ENCODE peak calls at places on chromosomes 6 and 20, in six cellular contexts. W is A549, R is neural progenitor cell, O is pancreas, F is mesendoderm, I is body of pancreas. L is an unnamed sample.

GRCh38 chr6:34036357-34037069 is 109.4 kb downstream of the GRM4 start:
- DNase-seq in R (no peak), O (no peak), W (no peak), F (no peak), I (no peak), L (no peak)

GRCh38 chr6:87522686-87523085 is 49.9 kb downstream of the SLC35A1 start:
- DNase-seq in O (no peak), R (no peak), W (no peak), F (no peak), I (no peak), L (no peak)

GRCh38 chr6:2209226-2209809 is 36.1 kb downstream of the GMDS start:
- DNase-seq in O (peak), F (peak), W (no peak), I (peak), R (peak), L (peak)

GRCh38 chr20:17849901-17850673 is 118.5 kb downstream of the SNX5 start:
- DNase-seq in F (no peak), O (no peak), R (no peak), I (peak), W (peak), L (peak)

GRCh38 chr6:5513393-5513792 is 252.1 kb downstream of the FARS2 start:
- DNase-seq in W (no peak), O (no peak), F (no peak), R (no peak), I (no peak), L (no peak)

GRCh38 chr20:3420211-3420707 is 12.8 kb upstream of the DNAAF9 start:
- DNase-seq in I (peak), F (no peak), O (peak), W (no peak), R (no peak), L (peak)

GRCh38 chr6:51001399-51001798 is 182.7 kb downstream of the TFAP2B start:
- DNase-seq in O (no peak), W (no peak), R (no peak), F (no peak), I (no peak), L (no peak)

GRCh38 chr20:20743511-20744169 is 31.2 kb upstream of the RALGAPA2 start:
- DNase-seq in R (peak), O (peak), F (peak), W (no peak), I (peak), L (no peak)

GRCh38 chr6:33329058-33329457 is 11.5 kb upstream of the ZBTB22 start:
- DNase-seq in I (no peak), W (no peak), O (no peak), R (no peak), F (no peak), L (no peak)

GRCh38 chr6:168388641-168389633 is 52.0 kb upstream of the SMOC2 start:
- DNase-seq in I (peak), W (no peak), O (no peak), R (no peak), F (no peak), L (no peak)

GRCh38 chr6:165206798-165207197 is 102.6 kb downstream of the C6orf118 start:
- DNase-seq in F (no peak), R (no peak), I (no peak), O (no peak), W (no peak), L (no peak)

GRCh38 chr6:97438011-97438671 is 155.1 kb upstream of the MMS22L start:
- DNase-seq in W (no peak), O (no peak), I (no peak), R (no peak), F (no peak), L (no peak)

GRCh38 chr6:44216677-44217331 is at the start of gene MYMX:
- DNase-seq in R (peak), O (peak), W (no peak), I (peak), F (peak), L (no peak)

GRCh38 chr6:52307900-52308372 is 23.4 kb upstream of the MCM3 start:
- DNase-seq in O (no peak), I (no peak), F (no peak), W (no peak), R (no peak), L (no peak)

DNA sequence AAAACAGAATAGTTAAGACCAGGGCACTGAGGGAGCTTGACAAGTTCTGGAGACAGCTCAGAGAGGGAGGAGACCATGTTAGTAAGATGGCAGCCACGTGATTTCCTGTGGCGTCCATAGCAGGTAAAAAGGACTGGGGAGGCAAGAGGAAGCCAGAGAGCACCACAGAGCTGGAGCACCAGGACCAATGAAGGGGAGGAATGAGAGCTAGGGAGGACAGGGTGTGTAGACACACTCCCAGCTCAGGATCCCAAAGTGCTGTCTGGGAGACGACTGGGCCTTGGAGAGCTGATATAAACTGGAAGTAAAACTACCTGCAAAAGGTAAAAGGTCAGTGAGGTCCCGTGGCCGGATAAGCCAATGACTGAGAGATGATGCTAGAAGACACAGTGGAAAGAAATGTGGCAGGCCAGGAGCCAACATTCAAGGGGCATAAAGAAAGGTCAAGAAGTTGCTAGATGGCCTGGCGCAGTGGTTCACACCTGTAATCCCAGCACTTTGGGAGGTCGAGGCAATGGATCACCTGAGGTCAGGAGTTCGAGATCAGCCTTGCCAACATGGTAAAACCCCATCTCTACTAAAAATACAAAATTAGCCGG is 39.0 kb downstream of the SLC23A2 start:
- DNase-seq in I (no peak), W (no peak), R (no peak), F (peak), O (no peak), L (no peak)
- H3K27ac ChIP-seq in I (no peak), W (peak), R (no peak), F (no peak), O (no peak), L (peak)

DNA sequence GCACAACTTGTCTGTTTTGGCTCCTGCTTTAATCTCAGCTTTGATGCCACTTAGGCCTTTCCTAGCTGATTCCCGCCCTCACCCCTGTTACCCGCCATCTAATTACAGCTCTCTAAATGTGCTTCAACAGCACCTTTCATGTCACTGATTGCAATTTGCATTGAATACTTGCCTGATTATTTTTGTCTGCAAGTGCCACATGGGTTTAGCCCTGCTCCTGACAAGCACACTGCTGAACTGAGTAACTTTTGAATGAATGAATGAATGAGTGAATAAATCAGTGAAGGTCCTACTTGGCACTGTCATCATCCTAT is 591 bp upstream of the DCBLD1 start:
- DNase-seq in F (peak), R (peak), W (no peak), O (no peak), I (no peak), L (no peak)
- H3K4me3 ChIP-seq in F (no peak), R (peak), W (peak), O (peak), I (peak), L (peak)

DNA sequence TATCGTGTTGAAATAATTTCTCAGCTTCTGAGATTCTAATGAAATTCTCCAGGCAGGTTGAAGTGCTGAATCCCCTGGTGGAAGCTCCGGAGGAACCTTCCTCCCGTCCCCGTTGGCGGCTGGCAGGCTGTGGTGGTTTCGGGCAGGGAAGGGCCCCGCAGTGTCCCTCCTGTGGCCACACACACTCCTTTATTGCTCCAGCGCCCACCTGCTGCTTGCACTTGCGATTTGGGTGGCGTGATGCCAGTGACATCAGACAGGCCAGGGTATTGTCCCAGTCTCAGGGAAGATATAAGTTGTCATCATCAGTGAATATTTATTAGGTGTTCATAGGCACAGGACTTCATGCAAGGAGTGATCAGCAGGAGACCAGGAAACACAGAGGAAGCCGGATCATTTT is 530.4 kb downstream of the QKI start:
- DNase-seq in R (peak), I (no peak), O (no peak), F (peak), W (no peak), L (no peak)
- H3K27ac ChIP-seq in R (peak), I (no peak), O (no peak), F (no peak), W (no peak), L (no peak)

DNA sequence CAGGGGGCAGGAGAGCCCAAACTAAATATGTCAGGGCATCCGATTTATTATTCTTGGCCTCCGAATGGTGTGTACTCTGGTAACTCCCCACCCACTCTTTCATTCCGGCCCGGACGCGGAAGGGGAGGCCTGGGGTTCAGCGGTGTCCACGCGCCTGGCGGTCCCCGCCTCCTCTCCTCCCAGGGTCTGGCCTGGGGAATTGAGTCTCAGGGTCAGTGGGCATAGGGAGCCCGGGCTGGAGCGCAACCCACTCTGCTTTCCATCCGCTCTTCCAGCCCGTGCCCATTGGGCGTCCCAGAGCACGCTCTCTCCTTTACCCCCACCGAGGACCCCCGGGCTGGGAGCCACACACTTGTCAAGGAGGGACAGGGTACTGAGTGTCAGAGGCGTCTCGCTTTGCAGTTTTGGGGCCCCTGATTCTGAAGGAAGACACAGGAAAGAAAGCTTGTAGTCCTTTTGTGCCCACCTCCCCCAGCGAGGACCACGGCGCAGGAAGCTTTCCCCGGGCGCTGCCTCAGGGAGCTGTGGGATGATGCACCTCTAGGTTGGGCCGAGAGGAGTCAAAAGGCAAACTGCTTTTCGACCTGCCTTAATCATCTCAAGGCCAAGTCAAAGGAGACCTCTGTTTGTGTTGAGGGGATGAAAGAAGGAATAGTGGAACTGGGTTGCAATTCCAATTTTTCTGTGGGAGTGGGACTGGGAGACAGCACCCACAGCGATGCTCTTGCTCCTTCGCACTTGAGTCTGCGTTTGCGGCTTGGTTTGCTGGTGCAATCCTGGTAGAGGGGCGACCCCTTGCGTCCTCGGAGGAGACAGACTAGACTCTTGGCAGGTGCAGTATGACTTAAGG is 2.5 kb downstream of the RSPO3 start:
- DNase-seq in I (peak), W (peak), R (peak), F (peak), O (peak), L (peak)
- H3K4me3 ChIP-seq in I (no peak), W (peak), R (peak), F (no peak), O (no peak), L (peak)